ENCODE peak calls at places on chromosomes 1 and 21, in four cellular contexts. E is heart right ventricle, B is uterus, W is IMR-90. D is an unnamed sample.

GRCh38 chr1:231666220-231666956 is 39.8 kb downstream of the DISC1 start:
- DNase-seq in E (no peak), B (no peak), W (peak; percentile 10), D (no peak)

GRCh38 chr1:51518033-51518729 is 885 bp downstream of the EPS15 start:
- DNase-seq in E (peak; percentile 42), B (peak; percentile 40), W (peak; percentile 28), D (peak; percentile 33)

GRCh38 chr1:118983558-118984021 is 4.6 kb downstream of the TBX15 start:
- DNase-seq in E (no peak), B (no peak), W (no peak), D (no peak)

GRCh38 chr1:30697977-30698376 is 25.4 kb downstream of the MATN1 start:
- DNase-seq in E (no peak), B (peak; percentile 43), W (peak; percentile 33), D (peak; percentile 42)

GRCh38 chr1:85374160-85374559 is 90.8 kb downstream of the DDAH1 start:
- DNase-seq in E (no peak), B (no peak), W (peak; percentile 95), D (no peak)

GRCh38 chr1:98104285-98104684 is 183.5 kb upstream of the DPYD start:
- DNase-seq in E (no peak), B (no peak), W (peak; percentile 87), D (peak; percentile 92)

GRCh38 chr1:62283361-62283760 is 35.9 kb downstream of the KANK4 start:
- DNase-seq in E (no peak), B (no peak), W (no peak), D (no peak)

GRCh38 chr1:18572022-18572920 is 58.4 kb upstream of the PAX7 start:
- DNase-seq in E (no peak), B (no peak), W (no peak), D (no peak)

GRCh38 chr1:19340387-19340937 is 28.3 kb downstream of the SLC66A1 start:
- DNase-seq in E (no peak), B (no peak), W (no peak), D (no peak)

GRCh38 chr1:29679316-29679715 is 443.0 kb downstream of the PTPRU start:
- DNase-seq in E (no peak), B (no peak), W (no peak), D (no peak)

GRCh38 chr1:111690306-111690617 is 48.9 kb downstream of the INKA2 start:
- DNase-seq in E (peak; percentile 67), B (peak; percentile 64), W (peak; percentile 91), D (peak; percentile 96)

GRCh38 chr1:182143825-182144661 is 82.5 kb upstream of the ZNF648 start:
- DNase-seq in E (peak; percentile 66), B (peak; percentile 97), W (peak; percentile 45), D (peak; percentile 93)

GRCh38 chr1:179447489-179447888 is 81.7 kb downstream of the AXDND1 start:
- DNase-seq in E (no peak), B (no peak), W (peak; percentile 2), D (peak; percentile 1)

GRCh38 chr1:32759521-32759980 is 57.0 kb upstream of the SYNC start:
- DNase-seq in E (no peak), B (no peak), W (no peak), D (no peak)
- H3K4me1 ChIP-seq in E (peaks cover 41% of the 10 kb centered on the region), B (peaks cover 4% of the 10 kb centered on the region), W (peaks cover 25% of the 10 kb centered on the region), D (peaks cover 39% of the 10 kb centered on the region)

GRCh38 chr1:116570358-116571214 is at the start of gene CD58:
- DNase-seq in E (peak; percentile 92), B (peak; percentile 83), W (peak; percentile 63), D (peak; percentile 92)
- H3K27ac ChIP-seq in E (peak within 1 kb of the TSS; percentile 99), B (peak within 1 kb of the TSS; percentile 94), W (peak within 1 kb of the TSS; percentile 23), D (peak within 1 kb of the TSS; percentile 86)

GRCh38 chr1:145978860-145979745 is 14.6 kb downstream of the POLR3GL start:
- DNase-seq in E (peak; percentile 98), B (peak; percentile 98), W (peak; percentile 100), D (peak; percentile 100)

GRCh38 chr1:145977486-145978476 is 13.3 kb downstream of the POLR3GL start:
- DNase-seq in E (peak; percentile 82), B (peak; percentile 92), W (peak; percentile 85), D (peak; percentile 89)

GRCh38 chr1:145979746-145980435 is 15.4 kb downstream of the POLR3GL start:
- DNase-seq in E (no peak), B (no peak), W (no peak), D (peak; percentile 62)

GRCh38 chr1:145977016-145977415 is 12.5 kb downstream of the POLR3GL start:
- DNase-seq in E (no peak), B (no peak), W (no peak), D (no peak)

GRCh38 chr1:145978477-145978859 is 14.0 kb downstream of the POLR3GL start:
- DNase-seq in E (no peak), B (no peak), W (no peak), D (no peak)
- H3K4me3 ChIP-seq in E (peak overlapping the region; percentile 4), B (peak overlapping the region; percentile 18), W (no peak overlapping the region), D (peak overlapping the region; percentile 0)

DNA sequence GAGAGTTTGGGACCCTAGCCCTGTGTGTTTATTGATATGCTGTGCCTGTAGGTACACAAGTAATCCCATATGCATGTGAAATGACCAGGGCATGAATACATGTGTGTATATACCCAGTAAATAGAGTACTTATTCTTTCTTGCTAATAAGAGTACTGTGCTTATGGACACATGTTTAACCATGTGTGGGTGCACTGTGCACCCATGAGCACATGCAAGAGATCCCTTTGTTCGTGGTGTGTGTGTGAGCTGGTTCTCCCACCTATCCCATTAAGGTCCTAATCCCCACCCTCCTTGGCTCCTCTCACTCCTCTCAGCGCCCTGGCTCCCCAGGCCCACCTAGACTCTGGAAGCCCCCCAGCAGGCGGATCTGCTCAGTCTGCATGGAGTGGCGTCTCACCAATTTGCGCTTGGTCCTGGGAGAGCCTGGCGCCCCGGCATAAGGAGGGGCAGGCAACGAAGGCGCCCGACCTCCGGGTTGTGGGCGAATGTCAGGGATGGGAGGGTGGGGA is 2.2 kb upstream of the LIX1L start:
- DNase-seq in E (no peak), B (peak; percentile 50), W (no peak), D (no peak)
- H3K4me1 ChIP-seq in E (peaks cover 76% of the 10 kb centered on the region), B (no peaks in the 10 kb centered on the region), W (peaks cover 30% of the 10 kb centered on the region), D (peaks cover 47% of the 10 kb centered on the region)

GRCh38 chr1:2546515-2547209 is 9.5 kb upstream of the TNFRSF14 start:
- DNase-seq in E (peak; percentile 86), B (peak; percentile 77), W (peak; percentile 61), D (peak; percentile 62)

GRCh38 chr1:2545754-2546514 is 10.2 kb upstream of the TNFRSF14 start:
- DNase-seq in E (peak; percentile 91), B (peak; percentile 84), W (peak; percentile 66), D (peak; percentile 65)

GRCh38 chr1:2544875-2545638 is 11.1 kb upstream of the TNFRSF14 start:
- DNase-seq in E (no peak), B (no peak), W (no peak), D (peak; percentile 52)

GRCh38 chr1:2548068-2548589 is 8.0 kb upstream of the TNFRSF14 start:
- DNase-seq in E (peak; percentile 82), B (peak; percentile 74), W (peak; percentile 56), D (peak; percentile 85)

DNA sequence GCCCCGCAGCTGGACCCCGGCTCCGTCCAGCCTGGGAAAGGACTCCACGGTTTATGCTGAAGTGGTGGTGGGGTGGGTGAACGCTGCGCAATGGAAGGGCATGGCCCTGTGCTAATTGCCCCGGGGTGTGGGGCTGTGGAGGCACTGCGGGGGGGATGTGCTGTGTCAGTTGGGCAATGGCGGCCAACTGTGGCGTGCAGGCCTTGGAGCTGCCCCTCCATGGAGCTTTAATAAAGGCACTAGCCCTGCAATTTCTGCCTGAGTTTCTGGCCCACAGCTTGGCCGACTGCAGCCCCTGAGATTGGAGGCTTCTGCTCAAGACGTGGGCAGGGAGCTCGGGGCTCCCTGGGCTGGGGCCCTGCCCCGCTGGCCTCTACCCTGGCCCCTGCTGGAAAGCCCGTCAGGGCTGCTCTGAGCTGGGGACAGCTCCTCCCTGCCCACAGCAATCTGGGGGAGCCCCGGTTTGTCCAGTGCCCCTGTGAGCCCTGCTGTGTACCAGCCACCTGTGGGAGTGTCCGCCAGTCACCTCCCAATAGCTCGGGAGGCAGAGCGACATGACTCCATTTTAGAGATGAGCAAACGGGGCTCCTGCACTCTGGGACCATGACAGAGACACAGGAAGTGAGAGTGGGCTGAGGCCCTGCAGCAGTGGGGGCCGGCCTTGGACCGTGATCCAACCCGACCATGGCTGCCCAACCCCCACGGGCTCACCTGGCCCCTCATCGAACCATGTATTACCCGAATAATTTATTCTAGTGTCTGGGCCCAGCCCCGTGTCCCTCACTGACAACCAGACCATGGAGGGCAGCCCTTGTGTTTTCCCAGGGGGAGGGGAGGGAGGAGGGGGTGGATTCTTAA is 8.7 kb upstream of the TNFRSF14 start:
- DNase-seq in E (peak; percentile 35), B (no peak), W (no peak), D (no peak)
- H3K27ac ChIP-seq in E (peak overlapping the region; percentile 94), B (peak overlapping the region; percentile 85), W (no peak overlapping the region), D (no peak overlapping the region)

DNA sequence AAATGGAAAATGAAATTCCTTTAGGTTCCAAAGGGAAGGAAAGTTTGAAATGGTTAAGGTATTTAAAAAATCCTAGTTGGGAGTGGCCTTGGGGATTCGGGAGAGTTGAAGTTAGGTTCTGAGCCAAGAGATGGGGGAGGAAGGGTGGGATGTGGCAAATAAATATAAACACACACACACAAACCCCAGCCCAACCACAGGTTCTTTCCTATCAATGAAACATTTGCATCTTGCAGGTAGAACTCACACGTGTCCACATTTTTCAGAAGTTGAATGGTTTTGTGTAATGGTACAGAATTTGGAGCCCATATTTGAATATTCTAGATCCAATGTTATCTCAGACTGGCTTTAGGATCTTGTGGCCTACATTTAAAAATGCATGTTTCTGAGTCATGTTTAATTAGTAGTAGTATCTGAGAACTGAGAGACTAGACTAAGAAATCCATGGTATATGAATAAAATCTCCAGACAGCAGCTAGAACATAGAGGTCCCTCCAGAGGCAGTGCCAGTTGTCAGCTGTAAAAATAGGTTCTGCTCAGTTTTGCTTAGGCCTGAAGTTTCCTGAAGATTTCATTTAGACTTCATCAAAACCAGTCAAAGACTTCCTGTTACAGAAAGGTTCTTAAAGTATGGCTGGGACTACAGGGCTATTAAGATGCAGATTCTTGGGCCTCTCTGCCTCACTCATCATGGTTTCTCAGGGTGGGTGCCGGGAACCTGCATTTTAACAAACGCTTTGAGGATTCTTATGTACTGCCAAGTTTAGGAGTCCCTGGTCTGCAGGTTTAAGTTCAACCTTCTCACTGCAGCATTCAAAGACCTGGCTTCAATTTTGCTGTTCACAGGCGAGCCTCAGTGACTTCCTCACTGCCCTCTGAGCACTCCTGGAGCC is 21.3 kb downstream of the RUNX1 start:
- DNase-seq in E (no peak), B (no peak), W (no peak), D (no peak)
- H3K4me3 ChIP-seq in E (no peak overlapping the region), B (no peak overlapping the region), W (no peak overlapping the region), D (no peak overlapping the region)

D was measured in cardiac muscle cell.